ENCODE peak calls at places on chromosomes 5 and 9, in eight cellular contexts. C, R, E, G, I, N, K and H are unnamed samples.

GRCh38 chr5:59348189-59348588 is 545.3 kb downstream of the PDE4D start:
- DNase-seq in G (no peak), C (no peak), N (no peak), E (no peak), R (no peak), I (no peak), K (no peak), H (peak)

GRCh38 chr5:7779019-7779662 is 71.8 kb downstream of the CFAP90 start:
- DNase-seq in C (no peak), E (no peak), G (no peak), K (no peak), I (no peak), N (no peak), R (no peak), H (no peak)

GRCh38 chr5:160213537-160213936 is 15.8 kb upstream of the FABP6 start:
- DNase-seq in K (no peak), I (no peak), N (peak), G (peak), E (no peak), R (no peak), C (no peak), H (no peak)

GRCh38 chr5:115559524-115559923 is 14.9 kb upstream of the FEM1C start:
- DNase-seq in E (no peak), C (no peak), R (peak), K (no peak), G (no peak), I (no peak), N (no peak), H (no peak)

GRCh38 chr9:27535701-27536118 is 6.1 kb upstream of the MOB3B start:
- DNase-seq in I (no peak), C (no peak), G (no peak), K (no peak), R (no peak), N (no peak), E (no peak), H (peak)

GRCh38 chr9:17987174-17987573 is 408.3 kb downstream of the SH3GL2 start:
- DNase-seq in E (no peak), I (no peak), C (no peak), N (no peak), G (no peak), K (no peak), R (no peak), H (no peak)

GRCh38 chr5:105145152-105145551 is 1582.6 kb upstream of the NUDT12 start:
- DNase-seq in N (no peak), I (no peak), E (no peak), K (no peak), G (no peak), R (no peak), C (no peak), H (no peak)

GRCh38 chr5:179974281-179974945 is 66.7 kb upstream of the TBC1D9B start:
- DNase-seq in N (no peak), K (no peak), G (no peak), R (no peak), I (no peak), E (no peak), C (no peak), H (no peak)

GRCh38 chr5:135450328-135450727 is 1.8 kb downstream of the TIFAB start:
- DNase-seq in G (no peak), N (no peak), C (no peak), R (no peak), E (no peak), I (no peak), K (no peak), H (no peak)